ENCODE peak calls at places on chromosomes 3 and 15, in ten cellular contexts. One of them, this sample, is unnamed.

GRCh38 chr3:66406841-66407240 is 94.0 kb downstream of the LRIG1 start:
- DNase-seq in HS-5: no peak
- DNase-seq in AG08396: no peak
- DNase-seq in pulmonary artery endothelial cell: no peak
- DNase-seq in HFF-Myc: no peak
- DNase-seq in fibroblast of villous mesenchyme: no peak
- DNase-seq in NCI-H460: no peak
- DNase-seq in activated T-helper 1 cell treated with anti-CD3 and anti-CD28 coated beads, Interleukin-12 subunit alpha, Interleukin-12 subunit beta, Interleukin-2, Interleukin-4 antibody, amounts not matched to agents 30 ng/mL and 10 ng/mL and 1 ng/mL, durations not matched to agents 14 hours and 24 hours and 36 hours: no peak
- DNase-seq in GM03348: no peak
- DNase-seq in left ventricle myocardium superior: no peak
- DNase-seq in this sample: no peak

GRCh38 chr3:152944671-152945070 is 109.7 kb downstream of the P2RY1 start:
- DNase-seq in GM03348: no peak
- DNase-seq in fibroblast of villous mesenchyme: no peak
- DNase-seq in activated T-helper 1 cell treated with anti-CD3 and anti-CD28 coated beads, Interleukin-12 subunit alpha, Interleukin-12 subunit beta, Interleukin-2, Interleukin-4 antibody, amounts not matched to agents 30 ng/mL and 10 ng/mL and 1 ng/mL, durations not matched to agents 14 hours and 24 hours and 36 hours: no peak
- DNase-seq in pulmonary artery endothelial cell: no peak
- DNase-seq in NCI-H460: no peak
- DNase-seq in AG08396: no peak
- DNase-seq in left ventricle myocardium superior: no peak
- DNase-seq in HS-5: no peak
- DNase-seq in HFF-Myc: no peak
- DNase-seq in this sample: no peak

GRCh38 chr3:136671921-136672320 is 80.3 kb downstream of the STAG1 start:
- DNase-seq in HS-5: peak
- DNase-seq in activated T-helper 1 cell treated with anti-CD3 and anti-CD28 coated beads, Interleukin-12 subunit alpha, Interleukin-12 subunit beta, Interleukin-2, Interleukin-4 antibody, amounts not matched to agents 30 ng/mL and 10 ng/mL and 1 ng/mL, durations not matched to agents 14 hours and 24 hours and 36 hours: no peak
- DNase-seq in fibroblast of villous mesenchyme: peak
- DNase-seq in pulmonary artery endothelial cell: no peak
- DNase-seq in AG08396: peak
- DNase-seq in GM03348: peak
- DNase-seq in HFF-Myc: no peak
- DNase-seq in NCI-H460: no peak
- DNase-seq in left ventricle myocardium superior: no peak
- DNase-seq in this sample: peak

GRCh38 chr15:74497584-74497983 is 36.6 kb upstream of the UBL7 start:
- DNase-seq in activated T-helper 1 cell treated with anti-CD3 and anti-CD28 coated beads, Interleukin-12 subunit alpha, Interleukin-12 subunit beta, Interleukin-2, Interleukin-4 antibody, amounts not matched to agents 30 ng/mL and 10 ng/mL and 1 ng/mL, durations not matched to agents 14 hours and 24 hours and 36 hours: no peak
- DNase-seq in left ventricle myocardium superior: no peak
- DNase-seq in AG08396: no peak
- DNase-seq in pulmonary artery endothelial cell: no peak
- DNase-seq in fibroblast of villous mesenchyme: no peak
- DNase-seq in GM03348: no peak
- DNase-seq in HFF-Myc: no peak
- DNase-seq in NCI-H460: no peak
- DNase-seq in HS-5: no peak
- DNase-seq in this sample: peak

GRCh38 chr3:75049581-75049980 is 435.1 kb upstream of the CNTN3 start:
- DNase-seq in pulmonary artery endothelial cell: no peak
- DNase-seq in AG08396: no peak
- DNase-seq in HS-5: no peak
- DNase-seq in fibroblast of villous mesenchyme: no peak
- DNase-seq in NCI-H460: no peak
- DNase-seq in left ventricle myocardium superior: no peak
- DNase-seq in HFF-Myc: no peak
- DNase-seq in GM03348: no peak
- DNase-seq in activated T-helper 1 cell treated with anti-CD3 and anti-CD28 coated beads, Interleukin-12 subunit alpha, Interleukin-12 subunit beta, Interleukin-2, Interleukin-4 antibody, amounts not matched to agents 30 ng/mL and 10 ng/mL and 1 ng/mL, durations not matched to agents 14 hours and 24 hours and 36 hours: no peak
- DNase-seq in this sample: peak

GRCh38 chr15:50187525-50187924 is 5.5 kb downstream of the SLC27A2 start:
- DNase-seq in pulmonary artery endothelial cell: no peak
- DNase-seq in HS-5: no peak
- DNase-seq in AG08396: no peak
- DNase-seq in GM03348: no peak
- DNase-seq in NCI-H460: no peak
- DNase-seq in HFF-Myc: no peak
- DNase-seq in left ventricle myocardium superior: no peak
- DNase-seq in activated T-helper 1 cell treated with anti-CD3 and anti-CD28 coated beads, Interleukin-12 subunit alpha, Interleukin-12 subunit beta, Interleukin-2, Interleukin-4 antibody, amounts not matched to agents 30 ng/mL and 10 ng/mL and 1 ng/mL, durations not matched to agents 14 hours and 24 hours and 36 hours: no peak
- DNase-seq in fibroblast of villous mesenchyme: no peak
- DNase-seq in this sample: no peak

GRCh38 chr3:146638718-146639117 is 33.6 kb upstream of the PLSCR5 start:
- DNase-seq in activated T-helper 1 cell treated with anti-CD3 and anti-CD28 coated beads, Interleukin-12 subunit alpha, Interleukin-12 subunit beta, Interleukin-2, Interleukin-4 antibody, amounts not matched to agents 30 ng/mL and 10 ng/mL and 1 ng/mL, durations not matched to agents 14 hours and 24 hours and 36 hours: no peak
- DNase-seq in HFF-Myc: no peak
- DNase-seq in left ventricle myocardium superior: no peak
- DNase-seq in AG08396: no peak
- DNase-seq in GM03348: no peak
- DNase-seq in HS-5: no peak
- DNase-seq in pulmonary artery endothelial cell: no peak
- DNase-seq in NCI-H460: no peak
- DNase-seq in fibroblast of villous mesenchyme: no peak
- DNase-seq in this sample: no peak

GRCh38 chr3:33660035-33660434 is 58.0 kb downstream of the CLASP2 start:
- DNase-seq in HFF-Myc: no peak
- DNase-seq in activated T-helper 1 cell treated with anti-CD3 and anti-CD28 coated beads, Interleukin-12 subunit alpha, Interleukin-12 subunit beta, Interleukin-2, Interleukin-4 antibody, amounts not matched to agents 30 ng/mL and 10 ng/mL and 1 ng/mL, durations not matched to agents 14 hours and 24 hours and 36 hours: no peak
- DNase-seq in GM03348: no peak
- DNase-seq in pulmonary artery endothelial cell: no peak
- DNase-seq in AG08396: no peak
- DNase-seq in fibroblast of villous mesenchyme: no peak
- DNase-seq in left ventricle myocardium superior: no peak
- DNase-seq in NCI-H460: no peak
- DNase-seq in HS-5: no peak
- DNase-seq in this sample: no peak

GRCh38 chr3:31936661-31937060 is 44.4 kb downstream of the OSBPL10 start:
- DNase-seq in pulmonary artery endothelial cell: no peak
- DNase-seq in activated T-helper 1 cell treated with anti-CD3 and anti-CD28 coated beads, Interleukin-12 subunit alpha, Interleukin-12 subunit beta, Interleukin-2, Interleukin-4 antibody, amounts not matched to agents 30 ng/mL and 10 ng/mL and 1 ng/mL, durations not matched to agents 14 hours and 24 hours and 36 hours: no peak
- DNase-seq in NCI-H460: no peak
- DNase-seq in left ventricle myocardium superior: no peak
- DNase-seq in AG08396: no peak
- DNase-seq in HS-5: no peak
- DNase-seq in GM03348: no peak
- DNase-seq in fibroblast of villous mesenchyme: peak
- DNase-seq in HFF-Myc: no peak
- DNase-seq in this sample: no peak

This sample was measured in foreskin keratinocyte.